ENCODE peak calls at places on chromosomes 13 and 19, in six cellular contexts. X, E, C, F, B and Z are unnamed samples.

GRCh38 chr13:33111414-33112110 is 95.3 kb downstream of the KL start:
- DNase-seq in X (no peak), B (peak; percentile 42), C (no peak), E (no peak), F (no peak), Z (no peak)

GRCh38 chr13:30807392-30807791 is 72.0 kb downstream of the ALOX5AP start:
- DNase-seq in X (no peak), C (no peak), F (no peak), B (no peak), E (no peak), Z (no peak)

GRCh38 chr19:38904463-38905185 is 4.9 kb downstream of the NFKBIB start:
- DNase-seq in E (no peak), X (no peak), C (no peak), F (no peak), B (no peak), Z (no peak)

GRCh38 chr19:33429891-33430673 is 56.6 kb downstream of the CEBPG start:
- DNase-seq in F (no peak), C (peak; percentile 77), X (no peak), B (no peak), E (peak; percentile 8), Z (peak; percentile 13)

GRCh38 chr13:40764587-40765403 is 6.2 kb downstream of the MRPS31 start:
- DNase-seq in E (peak; percentile 58), X (peak; percentile 22), B (no peak), C (no peak), F (no peak), Z (peak; percentile 25)

GRCh38 chr19:30419581-30420180 is 47.5 kb downstream of the ZNF536 start:
- DNase-seq in C (no peak), B (no peak), E (no peak), F (no peak), X (no peak), Z (no peak)

GRCh38 chr13:85266771-85267170 is 532.4 kb downstream of the SLITRK6 start:
- DNase-seq in C (no peak), X (no peak), F (no peak), E (no peak), B (no peak), Z (no peak)

GRCh38 chr19:14440049-14440448 is 6.9 kb downstream of the PKN1 start:
- DNase-seq in B (no peak), C (peak; percentile 94), X (peak; percentile 67), F (no peak), E (peak; percentile 85), Z (peak; percentile 63)

GRCh38 chr13:48042889-48043288 is 5.4 kb downstream of the NUDT15 start:
- DNase-seq in B (no peak), F (no peak), X (no peak), E (no peak), C (no peak), Z (no peak)

GRCh38 chr13:112943309-112944125 is 25.5 kb upstream of the MCF2L start:
- DNase-seq in E (peak; percentile 39), X (no peak), C (peak; percentile 80), B (no peak), F (peak; percentile 65), Z (no peak)

GRCh38 chr19:43380008-43380407 is 26.5 kb downstream of the CD177 start:
- DNase-seq in F (no peak), X (no peak), E (no peak), C (no peak), B (no peak), Z (no peak)

GRCh38 chr13:97193577-97193976 is 28.6 kb upstream of the MBNL2 start:
- DNase-seq in C (no peak), E (no peak), B (no peak), F (no peak), X (no peak), Z (no peak)

GRCh38 chr19:51726049-51726448 is 2.3 kb upstream of the HAS1 start:
- DNase-seq in X (no peak), E (no peak), C (peak; percentile 86), B (no peak), F (peak; percentile 40), Z (no peak)

GRCh38 chr19:23346696-23347095 is 48.6 kb downstream of the ZNF91 start:
- DNase-seq in E (no peak), X (no peak), C (no peak), B (no peak), F (no peak), Z (no peak)

GRCh38 chr13:20412761-20413355 is 112.8 kb downstream of the CRYL1 start:
- DNase-seq in E (no peak), C (no peak), F (no peak), B (no peak), X (no peak), Z (no peak)

GRCh38 chr19:7550987-7551761 is 15.7 kb downstream of the PNPLA6 start:
- DNase-seq in X (no peak), C (no peak), E (peak; percentile 50), B (no peak), F (peak; percentile 95), Z (no peak)

GRCh38 chr13:87274209-87274819 is 396.9 kb upstream of the SLITRK5 start:
- DNase-seq in C (no peak), B (peak; percentile 42), X (no peak), E (peak; percentile 15), F (peak; percentile 49), Z (no peak)

GRCh38 chr13:24734951-24735350 is 29.0 kb upstream of the RNF17 start:
- DNase-seq in E (no peak), F (no peak), C (no peak), X (no peak), B (no peak), Z (no peak)

GRCh38 chr19:48445256-48445605 is 552 bp upstream of the GRWD1 start:
- DNase-seq in B (peak; percentile 86), C (no peak), F (no peak), E (no peak), X (no peak), Z (no peak)

GRCh38 chr13:102191951-102192461 is 209.8 kb downstream of the FGF14 start:
- DNase-seq in B (no peak), X (no peak), E (no peak), F (no peak), C (peak; percentile 83), Z (no peak)